ENCODE peak calls at places on chromosomes 7 and 10, in seven cellular contexts. F is right atrium auricular region; Z is mammary epithelial cell; C is heart left ventricle; K is CD4-positive, alpha-beta memory T cell; S is spleen; P is uterus. A is an unnamed sample. For H3K9me3, the result is how much of the 10 kb centered on the place peaks cover.

GRCh38 chr7:94440460-94441039 is 45.9 kb downstream of the COL1A2 start:
- DNase-seq in Z (no peak), K (no peak), C (no peak), P (no peak), S (no peak), F (no peak), A (no peak)

GRCh38 chr7:133650067-133650466 is 397.2 kb downstream of the EXOC4 start:
- DNase-seq in C (no peak), F (no peak), P (no peak), S (no peak), K (no peak), Z (no peak), A (no peak)

GRCh38 chr7:48084727-48085432 is 4.2 kb upstream of the UPP1 start:
- DNase-seq in F (peak), P (peak), S (peak), Z (peak), C (peak), K (peak), A (peak)

GRCh38 chr7:148664319-148664718 is 34.4 kb upstream of the CUL1 start:
- DNase-seq in Z (no peak), K (no peak), F (peak), S (no peak), P (no peak), C (peak), A (no peak)

GRCh38 chr7:36546331-36546730 is 156.7 kb downstream of the ANLN start:
- DNase-seq in S (no peak), Z (no peak), F (no peak), K (no peak), P (no peak), C (no peak), A (no peak)

GRCh38 chr10:1737222-1738061 is at the start of gene ADARB2:
- DNase-seq in C (peak), S (no peak), P (no peak), Z (peak), K (no peak), F (no peak), A (peak)

GRCh38 chr7:137081694-137082093 is 213.2 kb downstream of the CHRM2 start:
- DNase-seq in Z (peak), K (no peak), P (peak), C (peak), F (peak), S (no peak), A (no peak)

GRCh38 chr10:91694170-91694794 is 61.4 kb upstream of the PPP1R3C start:
- DNase-seq in K (peak), F (no peak), C (no peak), Z (peak), S (no peak), P (no peak), A (no peak)

GRCh38 chr7:590731-591551 is 71.3 kb upstream of the PDGFA start:
- DNase-seq in C (peak), P (peak), Z (peak), F (no peak), S (no peak), K (no peak), A (no peak)

GRCh38 chr10:72331575-72332422 is 22.9 kb downstream of the DNAJB12 start:
- DNase-seq in P (peak), K (peak), F (peak), S (peak), Z (peak), C (peak), A (peak)

GRCh38 chr10:34434119-34434594 is 380.9 kb downstream of the PARD3 start:
- DNase-seq in P (no peak), K (no peak), C (no peak), S (no peak), Z (peak), F (no peak), A (no peak)

GRCh38 chr7:155638366-155638765 is 6.1 kb upstream of the RBM33 start:
- DNase-seq in C (no peak), F (no peak), P (no peak), S (no peak), Z (no peak), K (no peak), A (no peak)

GRCh38 chr7:155639958-155640520 is 4.4 kb upstream of the RBM33 start:
- DNase-seq in Z (no peak), C (no peak), K (no peak), F (no peak), P (no peak), S (no peak), A (no peak)

GRCh38 chr7:155635817-155636216 is 8.6 kb upstream of the RBM33 start:
- DNase-seq in Z (no peak), K (no peak), F (no peak), C (no peak), S (no peak), P (no peak), A (no peak)

GRCh38 chr7:155640629-155641028 is 3.8 kb upstream of the RBM33 start:
- DNase-seq in S (no peak), P (no peak), F (no peak), K (no peak), C (no peak), Z (no peak), A (no peak)

DNA sequence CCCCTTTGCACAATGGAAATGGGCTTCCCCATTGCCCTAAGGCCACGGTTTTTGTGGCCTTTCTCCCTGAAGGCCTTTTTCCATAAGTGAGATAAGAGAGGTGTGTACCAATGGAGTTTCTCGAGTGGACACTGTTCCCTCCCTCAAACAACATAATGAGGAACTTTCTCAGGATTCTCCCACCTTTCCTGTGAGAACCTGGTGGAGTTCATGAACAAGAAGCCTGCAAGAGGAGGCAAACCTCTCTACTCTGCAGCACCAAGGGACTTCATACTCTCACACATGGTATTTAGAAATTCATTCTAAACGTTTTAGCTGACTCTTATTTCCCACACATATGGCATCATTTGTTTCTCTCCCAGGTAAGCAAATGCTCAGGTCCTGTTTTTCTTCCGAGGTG is 7.3 kb upstream of the RBM33 start:
- DNase-seq in K (no peak), S (no peak), F (no peak), C (no peak), P (no peak), Z (no peak), A (no peak)
- H3K9me3 ChIP-seq in K (under half), S (under half), F (under half), C (under half), P (under half), Z (under half), A (under half)

GRCh38 chr10:43644252-43644651 is 4.4 kb downstream of the ZNF32 start:
- DNase-seq in C (no peak), P (no peak), Z (no peak), K (no peak), S (no peak), F (no peak), A (no peak)

GRCh38 chr10:43647576-43647975 is 1.1 kb downstream of the ZNF32 start:
- DNase-seq in Z (no peak), K (no peak), F (no peak), P (no peak), C (peak), S (no peak), A (no peak)

GRCh38 chr10:43648392-43649148 is at the start of gene ZNF32:
- DNase-seq in F (peak), P (peak), S (peak), Z (peak), K (peak), C (peak), A (peak)

GRCh38 chr10:43648083-43648391 is 644 bp downstream of the ZNF32 start:
- DNase-seq in S (no peak), F (no peak), K (no peak), Z (no peak), C (peak), P (no peak), A (no peak)

GRCh38 chr10:43645866-43646265 is 2.8 kb downstream of the ZNF32 start:
- DNase-seq in P (no peak), F (no peak), C (no peak), K (no peak), Z (no peak), S (no peak), A (no peak)
- H3K9me3 ChIP-seq in P (under half), F (under half), C (half or more), K (under half), Z (under half), S (half or more), A (half or more)

GRCh38 chr7:157832866-157833607 is 496.2 kb downstream of the DNAJB6 start:
- DNase-seq in S (peak), C (no peak), F (no peak), P (no peak), K (no peak), Z (no peak), A (no peak)

GRCh38 chr7:157830331-157830730 is 493.5 kb downstream of the DNAJB6 start:
- DNase-seq in K (no peak), P (no peak), Z (no peak), C (no peak), S (peak), F (no peak), A (no peak)

GRCh38 chr7:157831901-157832810 is 495.4 kb downstream of the DNAJB6 start:
- DNase-seq in K (no peak), P (no peak), F (no peak), C (no peak), Z (no peak), S (peak), A (no peak)

GRCh38 chr7:157829491-157829890 is 492.7 kb downstream of the DNAJB6 start:
- DNase-seq in F (no peak), K (no peak), S (peak), C (no peak), Z (no peak), P (no peak), A (no peak)

DNA sequence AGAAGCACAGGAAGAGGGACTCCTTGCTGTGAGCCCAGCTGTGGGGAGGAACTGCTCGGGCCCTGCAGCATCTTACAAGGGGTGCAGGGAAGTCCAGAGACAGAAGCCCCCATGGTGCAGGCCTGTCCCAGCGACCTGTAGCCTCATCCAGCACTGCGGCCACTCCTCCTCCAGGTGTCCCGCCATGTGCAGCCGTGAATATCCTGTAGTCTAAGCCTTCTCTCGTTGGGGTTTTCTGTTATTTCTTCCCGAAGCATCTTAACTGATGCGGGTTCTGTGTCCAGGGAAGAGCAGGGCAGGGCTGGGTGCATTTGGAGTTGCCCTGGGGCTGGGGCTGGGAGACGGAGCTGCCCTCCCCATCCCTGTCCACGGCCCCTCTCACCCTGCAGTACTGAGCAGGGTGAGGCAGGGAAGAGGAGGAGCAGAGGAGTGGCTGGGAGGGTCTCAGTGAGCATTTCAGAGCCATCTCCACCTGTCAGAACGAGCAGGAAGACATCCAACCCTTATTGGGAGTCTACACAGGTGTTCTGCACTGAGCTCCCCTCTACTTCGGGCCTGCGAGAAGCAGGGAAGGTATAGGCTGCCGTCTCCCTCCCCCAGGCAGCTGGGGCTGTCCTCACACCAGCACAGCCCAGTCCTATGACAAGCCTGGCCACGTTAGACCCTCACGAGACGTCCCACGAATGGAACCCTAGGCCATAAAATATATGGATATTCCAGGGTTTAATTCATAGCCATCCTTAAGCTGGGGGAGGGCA is 494.5 kb downstream of the DNAJB6 start:
- DNase-seq in C (no peak), P (no peak), Z (no peak), S (peak), K (no peak), F (no peak), A (no peak)
- H3K9me3 ChIP-seq in C (under half), P (under half), Z (under half), S (under half), K (under half), F (under half), A (under half)

DNA sequence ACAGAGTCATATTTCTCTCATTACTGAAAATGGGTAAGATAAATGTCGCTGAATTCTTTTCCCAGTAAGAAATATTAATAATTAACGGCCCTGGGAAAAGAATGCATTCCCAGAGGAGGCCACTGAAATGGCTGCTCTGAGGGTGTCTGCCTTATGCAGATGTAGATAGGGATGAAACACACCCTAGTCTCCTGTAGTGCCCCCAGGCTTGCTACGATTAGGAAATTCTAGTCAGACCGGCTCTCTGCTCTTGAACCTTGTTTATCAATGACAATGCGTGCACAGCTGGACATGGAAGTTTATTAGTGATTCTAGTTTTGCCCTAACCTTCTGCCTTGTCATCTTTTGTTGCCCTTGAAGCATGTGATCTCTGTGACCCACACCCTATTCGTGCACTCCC is 291.1 kb downstream of the ZNF248 start:
- DNase-seq in Z (no peak), C (no peak), K (no peak), S (no peak), P (no peak), F (no peak), A (no peak)
- H3K9me3 ChIP-seq in Z (under half), C (under half), K (under half), S (under half), P (under half), F (under half), A (under half)

DNA sequence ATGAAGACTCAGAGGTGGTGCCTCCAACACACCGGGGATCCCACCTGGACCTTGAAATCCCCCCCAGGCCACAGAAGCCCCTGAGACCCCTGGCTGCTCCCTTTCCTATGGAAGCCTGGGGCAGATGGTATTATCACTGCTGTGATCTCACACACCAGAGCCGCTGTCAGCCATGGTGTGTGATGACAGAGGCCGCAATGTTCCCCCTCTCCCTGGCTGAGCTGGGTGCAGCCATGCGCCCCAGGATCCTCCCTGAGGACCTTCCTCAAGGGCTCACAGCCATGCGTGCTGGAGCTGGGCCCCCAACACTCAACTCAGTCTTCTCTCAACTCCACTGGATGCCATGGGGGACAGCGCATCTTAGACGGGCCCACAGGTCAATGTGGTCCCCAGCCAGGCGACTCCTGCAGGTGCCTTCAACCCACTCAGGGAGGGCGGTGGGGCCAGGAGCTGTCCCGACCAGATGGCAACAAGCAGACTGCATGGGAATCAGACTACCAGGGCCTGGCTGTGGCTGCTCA is 44.9 kb downstream of the VIPR2 start:
- DNase-seq in F (peak), Z (no peak), K (no peak), P (no peak), S (peak), C (no peak), A (peak)
- H3K9me3 ChIP-seq in F (under half), Z (half or more), K (under half), P (under half), S (under half), C (under half), A (under half)

DNA sequence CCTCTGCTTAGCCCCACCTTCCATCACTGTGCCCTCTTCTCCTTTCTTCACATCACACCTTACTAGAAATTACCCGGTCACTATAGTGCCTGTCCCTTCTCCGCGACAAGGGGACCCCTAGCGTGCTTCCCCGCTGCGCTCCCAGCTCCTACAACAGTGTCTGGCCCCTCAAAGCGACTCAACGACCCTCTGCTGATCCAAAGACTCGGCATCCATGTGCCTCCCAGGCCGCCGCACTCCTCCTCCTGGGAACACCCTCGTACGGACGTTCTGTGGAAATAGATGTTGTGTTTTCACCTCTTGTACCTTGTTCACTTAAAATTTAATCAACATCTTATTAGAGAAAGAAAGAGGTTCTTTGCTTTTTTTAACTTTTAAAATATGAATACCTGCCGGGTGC is 463.5 kb downstream of the DNAJB6 start:
- DNase-seq in K (no peak), P (no peak), C (no peak), S (peak), Z (no peak), F (no peak), A (no peak)
- H3K9me3 ChIP-seq in K (under half), P (under half), C (under half), S (under half), Z (under half), F (under half), A (under half)

DNA sequence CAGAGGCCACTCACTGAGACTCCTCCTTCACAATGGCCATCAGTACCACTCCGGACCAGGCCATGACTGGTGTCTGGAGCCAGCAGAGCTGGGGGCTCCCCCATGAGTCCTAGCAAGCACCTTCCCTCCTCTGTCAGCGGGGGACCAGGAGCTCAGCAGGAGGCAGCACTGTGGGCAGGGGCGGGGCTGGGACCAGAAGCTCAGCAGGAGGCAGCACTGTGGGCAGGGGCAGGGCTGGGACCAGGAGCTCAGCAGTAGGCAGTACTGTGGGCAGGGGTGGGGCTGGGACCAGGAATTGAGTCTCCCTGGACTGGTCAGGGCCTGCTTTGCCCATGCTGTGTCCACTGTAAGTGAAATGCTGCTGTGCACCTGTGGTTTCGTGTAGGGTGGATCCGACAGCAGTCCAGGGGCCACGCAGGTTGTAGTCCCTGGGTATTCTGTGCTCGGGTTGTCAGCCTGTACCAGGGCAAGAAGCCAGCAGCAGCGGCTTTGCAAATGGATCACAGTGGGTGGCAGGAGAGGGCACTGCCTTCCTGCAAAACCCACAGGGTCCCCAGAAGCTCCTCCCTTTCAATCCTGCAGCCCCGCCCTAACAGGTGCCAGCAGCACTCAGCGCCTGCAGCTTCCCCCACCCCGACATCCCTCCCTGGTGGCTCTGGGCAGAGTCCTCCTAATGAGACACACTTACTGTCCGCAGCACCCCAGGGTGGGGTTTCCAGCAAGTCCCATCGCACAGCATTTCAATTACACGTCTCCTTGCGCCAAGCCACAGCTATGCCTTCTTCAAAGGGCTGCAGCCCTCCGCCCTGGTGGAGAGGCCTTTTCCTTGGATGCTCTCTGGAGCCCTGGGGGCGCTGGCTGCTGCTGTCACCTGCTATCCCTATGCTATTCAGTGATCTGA is 220.5 kb downstream of the TCERG1L start:
- DNase-seq in Z (no peak), S (no peak), C (no peak), P (no peak), K (no peak), F (no peak), A (no peak)
- H3K9me3 ChIP-seq in Z (half or more), S (under half), C (under half), P (under half), K (under half), F (under half), A (under half)

GRCh38 chr10:131854579-131855335 is 46.1 kb upstream of the PPP2R2D start:
- DNase-seq in Z (no peak), F (no peak), C (no peak), P (no peak), K (no peak), S (peak), A (peak)

GRCh38 chr10:131852161-131852822 is 48.5 kb upstream of the PPP2R2D start:
- DNase-seq in S (peak), K (no peak), C (no peak), Z (no peak), P (peak), F (no peak), A (peak)

GRCh38 chr10:131852823-131853609 is 47.8 kb upstream of the PPP2R2D start:
- DNase-seq in Z (no peak), S (peak), P (peak), C (no peak), K (no peak), F (no peak), A (peak)

GRCh38 chr10:131855396-131855762 is 45.4 kb upstream of the PPP2R2D start:
- DNase-seq in P (no peak), K (no peak), C (no peak), Z (no peak), F (no peak), S (peak), A (peak)

GRCh38 chr10:131853610-131853964 is 47.2 kb upstream of the PPP2R2D start:
- DNase-seq in F (no peak), Z (no peak), C (no peak), S (peak), K (no peak), P (peak), A (peak)
- H3K9me3 ChIP-seq in F (under half), Z (under half), C (under half), S (under half), K (under half), P (under half), A (under half)

DNA sequence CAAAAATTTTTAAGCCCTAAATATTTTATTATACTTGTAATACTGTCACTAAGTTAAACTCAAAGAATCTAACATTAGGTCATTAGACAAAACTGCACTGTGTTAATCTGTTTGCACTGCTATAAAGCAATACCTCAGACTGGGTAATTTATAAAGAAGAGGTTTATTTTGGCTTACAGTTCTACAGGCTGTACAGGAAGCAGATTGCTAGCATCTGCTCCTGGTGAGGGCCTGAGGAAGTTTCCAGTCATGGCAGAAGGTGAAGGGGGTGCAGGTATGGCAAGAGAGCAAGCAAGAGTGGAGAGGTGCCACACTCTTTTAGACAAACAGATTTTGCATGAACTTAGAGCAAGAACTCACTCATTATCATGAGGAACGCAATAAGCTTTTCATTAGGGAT is 125.7 kb downstream of the IMMP2L start:
- DNase-seq in S (no peak), C (no peak), K (no peak), P (no peak), Z (no peak), F (no peak), A (no peak)
- H3K9me3 ChIP-seq in S (under half), C (under half), K (under half), P (under half), Z (under half), F (under half), A (under half)

A was measured in upper lobe of left lung.